ENCODE peak calls at places on chromosomes 7 and 10, in nine cellular contexts. K, P, M, T, N, Z, S, O and Q are unnamed samples.

GRCh38 chr10:6314620-6315205 is 112.0 kb downstream of the PFKFB3 start:
- DNase-seq in K (no peak), P (no peak), M (no peak), T (no peak), N (peak), Z (no peak), S (peak), O (no peak), Q (no peak)

GRCh38 chr10:131553581-131553980 is 242.1 kb upstream of the TCERG1L start:
- DNase-seq in K (no peak), P (no peak), M (no peak), T (no peak), N (no peak), Z (no peak), S (no peak), O (no peak), Q (no peak)

GRCh38 chr7:73941836-73942551 is 81.0 kb downstream of the TMEM270 start:
- DNase-seq in K (no peak), P (no peak), M (no peak), T (no peak), N (no peak), Z (no peak), S (peak), O (no peak), Q (no peak)

GRCh38 chr7:92072708-92073107 is 61.6 kb downstream of the CYP51A1 start:
- DNase-seq in K (no peak), P (no peak), M (no peak), T (no peak), N (no peak), Z (no peak), S (no peak), O (no peak), Q (no peak)

GRCh38 chr7:6246257-6246917 is 26.0 kb downstream of the CYTH3 start:
- DNase-seq in K (no peak), P (no peak), M (no peak), T (no peak), N (no peak), Z (no peak), S (peak), O (no peak), Q (no peak)

GRCh38 chr7:150405584-150406310 is 26.6 kb downstream of the ZNF775 start:
- DNase-seq in K (no peak), P (no peak), M (peak), T (no peak), N (peak), Z (peak), S (no peak), O (peak), Q (peak)

GRCh38 chr7:87060288-87060537 is 759 bp upstream of the ELAPOR2 start:
- DNase-seq in K (no peak), P (no peak), M (no peak), T (no peak), N (no peak), Z (no peak), S (no peak), O (no peak), Q (no peak)

GRCh38 chr7:94284120-94284519 is 110.6 kb upstream of the COL1A2 start:
- DNase-seq in K (no peak), P (no peak), M (no peak), T (no peak), N (no peak), Z (no peak), S (no peak), O (no peak), Q (no peak)

GRCh38 chr10:98173258-98173657 is 38.8 kb downstream of the R3HCC1L start:
- DNase-seq in K (no peak), P (no peak), M (no peak), T (no peak), N (no peak), Z (no peak), S (no peak), O (peak), Q (peak)

GRCh38 chr10:125049216-125049903 is 107.4 kb downstream of the ZRANB1 start:
- DNase-seq in K (no peak), P (no peak), M (no peak), T (no peak), N (no peak), Z (no peak), S (no peak), O (no peak), Q (no peak)

GRCh38 chr7:155352753-155353115 is 55.1 kb downstream of the INSIG1 start:
- DNase-seq in K (no peak), P (no peak), M (no peak), T (no peak), N (no peak), Z (no peak), S (no peak), O (no peak), Q (no peak)

GRCh38 chr10:133354672-133355240 is 3.1 kb downstream of the FUOM start:
- DNase-seq in K (no peak), P (no peak), M (no peak), T (no peak), N (no peak), Z (no peak), S (no peak), O (no peak), Q (no peak)

GRCh38 chr7:151999337-152000090 is 26.0 kb upstream of the GALNT11 start:
- DNase-seq in K (no peak), P (no peak), M (no peak), T (no peak), N (no peak), Z (no peak), S (no peak), O (no peak), Q (no peak)

GRCh38 chr10:18438356-18439126 is 212.8 kb downstream of the NSUN6 start:
- DNase-seq in K (no peak), P (no peak), M (no peak), T (no peak), N (no peak), Z (no peak), S (no peak), O (no peak), Q (no peak)

GRCh38 chr7:16404631-16405030 is 16.7 kb downstream of the CRPPA start:
- DNase-seq in K (no peak), P (no peak), M (no peak), T (no peak), N (no peak), Z (no peak), S (no peak), O (no peak), Q (no peak)

GRCh38 chr10:31151301-31151700 is 119.6 kb upstream of the ZNF438 start:
- DNase-seq in K (no peak), P (no peak), M (no peak), T (no peak), N (no peak), Z (no peak), S (no peak), O (no peak), Q (no peak)

GRCh38 chr7:140402178-140402835 is 1.6 kb upstream of the RAB19 start:
- DNase-seq in K (no peak), P (no peak), M (no peak), T (no peak), N (no peak), Z (no peak), S (peak), O (no peak), Q (no peak)

GRCh38 chr7:2701832-2702593 is 14.0 kb downstream of the AMZ1 start:
- DNase-seq in K (peak), P (no peak), M (no peak), T (no peak), N (no peak), Z (no peak), S (no peak), O (no peak), Q (no peak)

GRCh38 chr7:133293390-133294110 is 40.7 kb downstream of the EXOC4 start:
- DNase-seq in K (no peak), P (no peak), M (no peak), T (no peak), N (no peak), Z (no peak), S (no peak), O (no peak), Q (no peak)

GRCh38 chr10:19204239-19204917 is 155.8 kb downstream of the MALRD1 start:
- DNase-seq in K (no peak), P (no peak), M (no peak), T (no peak), N (no peak), Z (no peak), S (no peak), O (no peak), Q (no peak)